ENCODE peak calls at places on chromosomes 4 and X, in seven cellular contexts. L is SK-N-SH, V is IMR-90, C is K562, G is GM12878, I is H1, R is HepG2. N is an unnamed sample.

GRCh38 chr4:182828678-182829025 is 88.5 kb downstream of the DCTD start:
- DNase-seq in L (no peak), V (no peak), C (no peak), G (no peak), I (no peak), R (no peak), N (no peak)

GRCh38 chr4:118865091-118865708 is 23.5 kb upstream of the SYNPO2 start:
- DNase-seq in L (peak; percentile 62), V (peak; percentile 64), C (no peak), G (no peak), I (no peak), R (peak; percentile 56), N (peak; percentile 50)

GRCh38 chrX:133444196-133444595 is 28.9 kb upstream of the GPC4 start:
- DNase-seq in L (no peak), V (no peak), C (no peak), G (no peak), I (no peak), R (no peak), N (no peak)

GRCh38 chr4:26992657-26993361 is 132.2 kb downstream of the STIM2 start:
- DNase-seq in L (no peak), V (peak; percentile 89), C (no peak), G (peak; percentile 72), I (no peak), R (no peak), N (no peak)

GRCh38 chr4:61445374-61446063 is 245.4 kb downstream of the ADGRL3 start:
- DNase-seq in L (no peak), V (no peak), C (no peak), G (no peak), I (no peak), R (peak; percentile 18), N (no peak)

GRCh38 chrX:109886122-109886761 is 116.7 kb upstream of the TMEM164 start:
- DNase-seq in L (peak; percentile 51), V (peak; percentile 63), C (peak; percentile 61), G (no peak), I (peak; percentile 44), R (peak; percentile 31), N (peak; percentile 57)

GRCh38 chr4:128354205-128354821 is 66.7 kb upstream of the PGRMC2 start:
- DNase-seq in L (peak; percentile 8), V (peak; percentile 97), C (no peak), G (no peak), I (no peak), R (peak; percentile 30), N (peak; percentile 17)

GRCh38 chrX:10414106-10414824 is 206.1 kb downstream of the MID1 start:
- DNase-seq in L (no peak), V (no peak), C (no peak), G (no peak), I (no peak), R (no peak), N (no peak)

GRCh38 chr4:97208749-97209148 is 934.5 kb downstream of the STPG2 start:
- DNase-seq in L (no peak), V (no peak), C (no peak), G (no peak), I (no peak), R (no peak), N (no peak)

GRCh38 chr4:41050116-41050515 is 164.2 kb downstream of the APBB2 start:
- DNase-seq in L (no peak), V (no peak), C (no peak), G (no peak), I (no peak), R (no peak), N (no peak)

GRCh38 chr4:73922766-73923630 is 53.8 kb downstream of the CXCL1 start:
- DNase-seq in L (no peak), V (peak; percentile 59), C (no peak), G (no peak), I (no peak), R (no peak), N (peak; percentile 47)

GRCh38 chrX:133005038-133005437 is 46.6 kb upstream of the HS6ST2 start:
- DNase-seq in L (peak; percentile 39), V (peak; percentile 1), C (peak; percentile 9), G (no peak), I (no peak), R (peak; percentile 3), N (peak; percentile 3)

GRCh38 chrX:155819966-155820491 is 61.1 kb upstream of the VAMP7 start:
- DNase-seq in L (peak; percentile 49), V (peak; percentile 85), C (peak; percentile 28), G (peak; percentile 11), I (peak; percentile 58), R (peak; percentile 49), N (peak; percentile 5)

GRCh38 chrX:9311411-9312160 is 153.3 kb upstream of the TBL1X start:
- DNase-seq in L (no peak), V (peak; percentile 37), C (no peak), G (no peak), I (no peak), R (no peak), N (no peak)

GRCh38 chrX:102651968-102652744 is 873 bp downstream of the GPRASP1 start:
- DNase-seq in L (peak; percentile 52), V (peak; percentile 29), C (no peak), G (no peak), I (peak; percentile 47), R (no peak), N (peak; percentile 16)

DNA sequence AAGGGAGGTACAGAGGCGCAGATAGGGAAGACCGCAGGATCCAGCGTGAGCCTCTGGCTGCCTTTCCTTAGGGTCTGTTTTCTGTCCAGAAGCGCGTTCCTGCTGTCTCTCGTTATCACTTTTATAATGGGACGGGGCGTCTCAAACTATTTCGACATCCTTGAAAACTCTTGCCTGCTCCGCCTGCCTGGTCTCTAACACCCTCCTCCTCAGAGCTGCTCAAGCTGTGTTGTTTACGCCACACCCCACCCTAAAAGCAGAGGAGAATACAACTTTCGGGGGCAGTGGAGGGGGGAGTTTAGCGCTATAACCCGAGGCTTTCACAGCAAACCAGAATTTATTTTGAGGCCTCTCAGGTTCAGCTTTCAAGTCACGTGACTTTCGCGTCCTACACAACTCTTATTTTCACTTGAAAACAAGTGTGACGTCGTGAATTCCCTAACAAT is 646 bp upstream of the FAM3A start:
- DNase-seq in L (no peak), V (peak; percentile 54), C (no peak), G (no peak), I (no peak), R (no peak), N (no peak)
- TF ChIP-seq RFX5 in L (no peak), V (no peak), C (no peak), G (peak; percentile 9), I (no peak), R (no peak), N (no peak)

DNA sequence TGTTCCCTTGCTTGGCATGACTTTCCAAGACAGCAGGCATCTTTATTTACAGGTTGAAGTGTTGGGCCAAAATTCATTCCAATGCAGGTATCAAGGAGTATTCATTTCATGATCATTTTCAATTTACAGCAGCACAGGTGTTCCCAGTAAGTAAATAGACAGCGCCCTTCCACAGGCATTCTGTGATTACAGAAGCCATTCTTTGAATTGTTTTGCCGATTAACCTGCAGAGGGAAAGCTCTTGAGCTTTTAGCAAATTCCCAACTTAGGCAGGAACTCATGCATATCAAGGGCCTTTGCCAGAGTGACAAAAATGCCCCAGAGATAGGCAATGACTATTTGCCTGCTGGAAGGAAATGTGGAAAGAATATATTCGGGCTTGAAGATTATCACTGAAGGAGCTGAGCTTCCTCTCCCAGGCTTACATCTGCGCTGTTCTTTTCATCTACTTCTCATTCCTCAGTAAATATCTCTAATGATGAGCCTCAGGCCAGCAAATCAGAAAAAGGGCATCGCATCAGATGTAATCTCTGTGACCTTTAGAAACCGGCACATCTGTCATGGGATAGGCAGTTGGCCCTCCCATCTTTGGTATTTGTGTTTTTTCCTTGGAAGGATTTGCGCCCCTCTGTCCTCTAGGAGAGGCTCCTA is 6.7 kb downstream of the TXK start:
- DNase-seq in L (no peak), V (no peak), C (no peak), G (no peak), I (no peak), R (no peak), N (no peak)
- TF ChIP-seq USF2 in L (no peak), V (no peak), C (no peak), G (no peak), I (no peak), R (no peak), N (no peak)

GRCh38 chrX:69151898-69152297 is 13.4 kb downstream of the PJA1 start:
- DNase-seq in L (no peak), V (no peak), C (no peak), G (no peak), I (no peak), R (no peak), N (no peak)
- TF ChIP-seq RFX5 in L (no peak), V (no peak), C (no peak), G (no peak), I (no peak), R (no peak), N (no peak)

DNA sequence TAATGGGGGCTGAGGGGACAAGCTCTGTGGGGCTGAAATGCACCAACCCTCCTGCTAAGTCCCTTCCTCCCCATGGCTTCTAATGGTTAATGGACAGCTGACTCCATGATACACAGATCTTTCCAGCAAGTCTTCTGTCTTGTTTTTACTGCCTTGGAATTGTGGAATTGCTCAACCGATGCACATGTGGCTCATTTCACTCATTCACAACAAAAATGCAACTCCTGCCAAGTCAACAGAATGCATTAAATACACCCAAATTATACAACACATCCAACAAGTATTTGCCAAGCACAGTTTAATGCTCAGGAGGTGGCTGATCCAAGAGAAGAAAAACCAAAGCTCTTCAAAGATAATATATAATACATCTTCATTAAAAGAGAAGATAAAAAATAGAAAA is 61.9 kb upstream of the PAGE4 start:
- DNase-seq in L (no peak), V (no peak), C (no peak), G (no peak), I (no peak), R (no peak), N (no peak)
- TF ChIP-seq USF2 in L (no peak), V (no peak), C (no peak), G (no peak), I (no peak), R (no peak), N (no peak)

GRCh38 chr4:8582436-8582835 is 2.2 kb downstream of the GPR78 start:
- DNase-seq in L (peak; percentile 10), V (no peak), C (no peak), G (no peak), I (no peak), R (no peak), N (no peak)
- TF ChIP-seq RFX5 in L (no peak), V (no peak), C (no peak), G (no peak), I (no peak), R (no peak), N (no peak)